ENCODE peak calls at places on chromosomes 4 and X, in five cellular contexts. Q is G401, S is H7, D is NCI-H1930, J is EL. T is an unnamed sample.

GRCh38 chr4:172950990-172951389 is 217.6 kb upstream of the GALNT7 start:
- DNase-seq in D (no peak), J (no peak), S (no peak), Q (no peak), T (peak; percentile 10)

GRCh38 chrX:104105330-104105729 is 7.0 kb upstream of the ZCCHC18 start:
- DNase-seq in D (no peak), S (no peak), J (no peak), Q (no peak), T (no peak)

GRCh38 chrX:18938710-18939109 is 45.2 kb downstream of the PHKA2 start:
- DNase-seq in S (no peak), D (no peak), J (no peak), Q (peak; percentile 13), T (no peak)

GRCh38 chr4:19944806-19945205 is 306.9 kb upstream of the SLIT2 start:
- DNase-seq in D (no peak), J (no peak), Q (peak; percentile 90), S (peak; percentile 2), T (peak; percentile 11)

GRCh38 chr4:169160825-169161224 is 109.9 kb downstream of the SH3RF1 start:
- DNase-seq in D (no peak), Q (no peak), J (peak; percentile 45), S (no peak), T (no peak)

GRCh38 chrX:13180807-13181206 is 136.4 kb upstream of the FAM9C start:
- DNase-seq in J (peak; percentile 61), Q (no peak), D (no peak), S (no peak), T (no peak)

GRCh38 chrX:110322603-110323002 is 4.7 kb upstream of the AMMECR1 start:
- DNase-seq in J (peak; percentile 34), Q (no peak), S (no peak), D (no peak), T (no peak)

GRCh38 chr4:3791910-3792542 is 25.8 kb downstream of the ADRA2C start:
- DNase-seq in J (no peak), S (peak; percentile 95), Q (no peak), D (no peak), T (peak; percentile 85)

GRCh38 chr4:80331693-80332092 is 3.8 kb upstream of the CFAP299 start:
- DNase-seq in J (no peak), S (no peak), D (no peak), Q (no peak), T (no peak)

GRCh38 chrX:37380920-37381319 is 31.8 kb downstream of the PRRG1 start:
- DNase-seq in J (peak; percentile 43), D (no peak), S (no peak), Q (no peak), T (no peak)

GRCh38 chr4:144627663-144628076 is 18.3 kb upstream of the HHIP start:
- DNase-seq in S (no peak), D (no peak), J (peak; percentile 8), Q (no peak), T (no peak)

GRCh38 chrX:71171110-71171801 is 26.6 kb downstream of the NLGN3 start:
- DNase-seq in J (no peak), Q (no peak), S (no peak), D (no peak), T (peak; percentile 25)

GRCh38 chr4:2937146-2937857 is 25.9 kb downstream of the NOP14 start:
- DNase-seq in D (no peak), S (no peak), J (no peak), Q (no peak), T (no peak)

GRCh38 chr4:43718369-43718768 is 730.2 kb downstream of the KCTD8 start:
- DNase-seq in D (no peak), Q (no peak), S (no peak), J (no peak), T (no peak)

GRCh38 chr4:74603186-74603585 is 158.2 kb downstream of the AREG start:
- DNase-seq in D (no peak), S (no peak), Q (no peak), J (no peak), T (no peak)

GRCh38 chrX:124300412-124300811 is 32.0 kb upstream of the TEX13D start:
- DNase-seq in S (no peak), J (no peak), Q (no peak), D (no peak), T (no peak)

GRCh38 chr4:141797966-141798365 is 161.6 kb downstream of the IL15 start:
- DNase-seq in D (no peak), Q (no peak), J (peak; percentile 45), S (no peak), T (no peak)

GRCh38 chr4:150006197-150006596 is 72.0 kb upstream of the DCLK2 start:
- DNase-seq in Q (peak; percentile 66), J (peak; percentile 21), S (no peak), D (no peak), T (no peak)

GRCh38 chr4:112889199-112889598 is 160.3 kb upstream of the ANK2 start:
- DNase-seq in J (no peak), Q (no peak), D (no peak), S (no peak), T (no peak)

GRCh38 chr4:98150092-98150761 is 7.0 kb upstream of the STPG2 start:
- DNase-seq in S (no peak), Q (no peak), D (no peak), J (no peak), T (no peak)

GRCh38 chrX:77565278-77565677 is 118.1 kb downstream of the FGF16 start:
- DNase-seq in S (no peak), D (no peak), Q (no peak), J (no peak), T (no peak)

GRCh38 chr4:38928886-38929285 is 61.3 kb downstream of the FAM114A1 start:
- DNase-seq in D (no peak), S (no peak), Q (no peak), J (no peak), T (no peak)

GRCh38 chr4:153988446-153988845 is 199.6 kb upstream of the SFRP2 start:
- DNase-seq in S (no peak), D (no peak), J (peak; percentile 3), Q (no peak), T (no peak)

GRCh38 chr4:107854326-107855030 is 29.7 kb downstream of the SGMS2 start:
- DNase-seq in J (peak; percentile 30), D (no peak), S (no peak), Q (no peak), T (no peak)